ENCODE peak calls at places on chromosomes 13 and 19, in eight cellular contexts. W is upper lobe of right lung; Q is NAMALWA; X is stimulated activated CD8-positive, alpha-beta memory T cell treated with anti-CD3 and anti-CD28 coated beads, Interleukin-4, amount 100 ng/mL, for 24 hours; P is RWPE1; H is effector CD4-positive, alpha-beta T cell; F is transverse colon; C is HTR-8/SVneo. O is an unnamed sample.

GRCh38 chr13:75788494-75788991 is 152.4 kb downstream of the LMO7 start:
- DNase-seq in F (peak), W (no peak), X (no peak), P (no peak), H (no peak), C (peak), Q (no peak), O (no peak)

GRCh38 chr19:18513868-18514267 is 8.0 kb downstream of the ELL start:
- DNase-seq in Q (no peak), W (no peak), C (no peak), H (no peak), X (no peak), P (no peak), F (no peak), O (no peak)

GRCh38 chr19:16509141-16510061 is 13.2 kb downstream of the C19orf44 start:
- DNase-seq in X (no peak), P (no peak), C (no peak), H (no peak), Q (no peak), F (no peak), W (no peak), O (no peak)

GRCh38 chr13:27661017-27661416 is 39.3 kb downstream of the POLR1D start:
- DNase-seq in Q (no peak), X (no peak), C (no peak), F (no peak), P (no peak), W (no peak), H (no peak), O (no peak)

GRCh38 chr13:80022146-80022545 is 318.8 kb downstream of the SPRY2 start:
- DNase-seq in X (no peak), P (no peak), F (no peak), Q (no peak), W (no peak), H (no peak), C (no peak), O (no peak)

GRCh38 chr19:54411033-54411432 is 4.2 kb upstream of the TTYH1 start:
- DNase-seq in H (no peak), W (no peak), C (no peak), F (no peak), P (no peak), Q (no peak), X (no peak), O (no peak)

GRCh38 chr13:30153871-30154426 is 153.4 kb downstream of the KATNAL1 start:
- DNase-seq in H (no peak), F (no peak), X (no peak), C (no peak), P (no peak), Q (no peak), W (no peak), O (no peak)

GRCh38 chr19:57769345-57770131 is at the start of gene ZNF586:
- DNase-seq in F (peak), H (peak), W (peak), Q (peak), P (peak), C (peak), X (peak), O (peak)

GRCh38 chr13:29402168-29402621 is 193.3 kb downstream of the SLC7A1 start:
- DNase-seq in W (no peak), F (no peak), C (no peak), Q (no peak), P (no peak), H (no peak), X (no peak), O (no peak)

GRCh38 chr13:63010072-63010658 is 1594.5 kb upstream of the PCDH20 start:
- DNase-seq in F (no peak), C (no peak), P (no peak), W (no peak), Q (no peak), H (no peak), X (no peak), O (no peak)

GRCh38 chr13:45238945-45239795 is 38.3 kb upstream of the KCTD4 start:
- DNase-seq in Q (no peak), C (no peak), H (no peak), W (no peak), F (no peak), X (no peak), P (peak), O (no peak)

GRCh38 chr13:110915057-110915873 is at the start of gene ANKRD10:
- DNase-seq in X (peak), F (peak), Q (peak), H (peak), W (peak), P (peak), C (peak), O (peak)

GRCh38 chr13:114229486-114229885 is 5.2 kb upstream of the CDC16 start:
- DNase-seq in F (no peak), H (no peak), P (no peak), W (no peak), C (no peak), Q (no peak), X (no peak), O (no peak)

GRCh38 chr19:31664997-31665396 is 315.8 kb upstream of the TSHZ3 start:
- DNase-seq in P (no peak), F (no peak), Q (no peak), X (no peak), H (no peak), C (no peak), W (no peak), O (no peak)

GRCh38 chr13:75250526-75251183 is 231.3 kb downstream of the TBC1D4 start:
- DNase-seq in X (no peak), H (no peak), F (no peak), Q (no peak), W (no peak), C (no peak), P (peak), O (no peak)

GRCh38 chr19:29680447-29680846 is 15.2 kb downstream of the PLEKHF1 start:
- DNase-seq in P (no peak), Q (peak), W (peak), H (peak), F (peak), C (no peak), X (peak), O (no peak)

GRCh38 chr19:57096640-57097361 is 23.0 kb upstream of the USP29 start:
- DNase-seq in P (no peak), C (no peak), W (no peak), X (no peak), H (no peak), Q (no peak), F (no peak), O (no peak)

GRCh38 chr19:10962863-10963262 is 2.0 kb downstream of the SMARCA4 start:
- DNase-seq in P (no peak), X (no peak), C (no peak), H (no peak), W (no peak), Q (no peak), F (no peak), O (no peak)

GRCh38 chr19:13604902-13605586 is 98.8 kb upstream of the CACNA1A start:
- DNase-seq in H (no peak), X (no peak), Q (no peak), P (no peak), C (no peak), F (no peak), W (no peak), O (no peak)

GRCh38 chr13:20446900-20447299 is 78.8 kb downstream of the CRYL1 start:
- DNase-seq in X (no peak), W (no peak), P (no peak), H (no peak), F (no peak), Q (no peak), C (no peak), O (no peak)

GRCh38 chr13:30045916-30046704 is 195.7 kb upstream of the UBL3 start:
- DNase-seq in F (no peak), X (no peak), C (no peak), Q (no peak), W (no peak), P (no peak), H (no peak), O (no peak)

GRCh38 chr19:34171539-34171876 is 796 bp upstream of the LSM14A start:
- DNase-seq in F (no peak), W (no peak), H (no peak), X (peak), C (peak), P (peak), Q (peak), O (no peak)

GRCh38 chr19:13058951-13059660 is 43.6 kb downstream of the LYL1 start:
- DNase-seq in W (no peak), F (no peak), C (no peak), X (no peak), H (no peak), P (no peak), Q (no peak), O (no peak)

GRCh38 chr13:30895773-30896172 is 10.3 kb upstream of the MEDAG start:
- DNase-seq in H (no peak), W (no peak), F (no peak), X (no peak), C (peak), Q (no peak), P (peak), O (no peak)

GRCh38 chr19:47507031-47507430 is 7.8 kb downstream of the NAPA start:
- DNase-seq in H (no peak), P (no peak), F (no peak), X (no peak), C (no peak), W (no peak), Q (no peak), O (no peak)

O was measured in HCT116.